ENCODE peak calls at places on chromosomes 2 and 18, in eight cellular contexts. V is mammary epithelial cell, F is mucosa of descending colon, K is cardiac muscle cell, P is Caco-2, Z is BE2C, I is tibial nerve, A is tibial artery. O is an unnamed sample. For H3K4me1 and H3K36me3, the result is how much of the 10 kb centered on the place peaks cover.

GRCh38 chr18:5298156-5298852 is 2.8 kb upstream of the ZBTB14 start:
- DNase-seq in V (no peak), F (no peak), K (no peak), P (no peak), Z (no peak), I (peak), A (no peak), O (no peak)

GRCh38 chr2:191577611-191578010 is 100.3 kb upstream of the NABP1 start:
- DNase-seq in V (no peak), F (no peak), K (no peak), P (no peak), Z (no peak), I (no peak), A (no peak), O (no peak)

GRCh38 chr2:226898925-226899324 is 63.1 kb downstream of the RHBDD1 start:
- DNase-seq in V (no peak), F (no peak), K (no peak), P (no peak), Z (no peak), I (no peak), A (no peak), O (no peak)

GRCh38 chr2:33426666-33427231 is 49.7 kb upstream of the RASGRP3 start:
- DNase-seq in V (peak), F (no peak), K (peak), P (no peak), Z (peak), I (no peak), A (no peak), O (no peak)

GRCh38 chr2:176140520-176141317 is 10.6 kb upstream of the HOXD4 start:
- DNase-seq in V (peak), F (no peak), K (peak), P (peak), Z (peak), I (peak), A (peak), O (no peak)

GRCh38 chr18:65876310-65876709 is 125.5 kb downstream of the CDH7 start:
- DNase-seq in V (no peak), F (no peak), K (no peak), P (no peak), Z (no peak), I (no peak), A (no peak), O (no peak)

GRCh38 chr2:127768775-127769479 is 42.0 kb downstream of the WDR33 start:
- DNase-seq in V (peak), F (no peak), K (no peak), P (no peak), Z (no peak), I (no peak), A (no peak), O (no peak)

GRCh38 chr2:88738271-88738670 is 46.8 kb downstream of the RPIA start:
- DNase-seq in V (no peak), F (no peak), K (peak), P (no peak), Z (no peak), I (no peak), A (no peak), O (no peak)

GRCh38 chr2:39996653-39997080 is 217.6 kb upstream of the THUMPD2 start:
- DNase-seq in V (peak), F (no peak), K (peak), P (no peak), Z (no peak), I (no peak), A (no peak), O (no peak)

GRCh38 chr2:160334028-160334729 is 134.1 kb upstream of the ITGB6 start:
- DNase-seq in V (no peak), F (no peak), K (peak), P (no peak), Z (no peak), I (no peak), A (no peak), O (no peak)

GRCh38 chr18:69233465-69234054 is 167.1 kb upstream of the DOK6 start:
- DNase-seq in V (no peak), F (no peak), K (peak), P (no peak), Z (no peak), I (no peak), A (no peak), O (no peak)

GRCh38 chr2:111701266-111701665 is 182.7 kb downstream of the ANAPC1 start:
- DNase-seq in V (peak), F (no peak), K (no peak), P (peak), Z (no peak), I (no peak), A (no peak), O (no peak)

GRCh38 chr2:8983571-8983970 is 19.9 kb downstream of the MBOAT2 start:
- DNase-seq in V (no peak), F (no peak), K (no peak), P (no peak), Z (no peak), I (no peak), A (no peak), O (no peak)

GRCh38 chr2:98468621-98469236 is 24.1 kb downstream of the INPP4A start:
- DNase-seq in V (no peak), F (no peak), K (peak), P (no peak), Z (no peak), I (no peak), A (no peak), O (no peak)

GRCh38 chr2:203022751-203023150 is 8.1 kb downstream of the NBEAL1 start:
- DNase-seq in V (no peak), F (no peak), K (peak), P (no peak), Z (no peak), I (no peak), A (no peak), O (no peak)

GRCh38 chr2:119468154-119468955 is 36.7 kb downstream of the TMEM37 start:
- DNase-seq in V (no peak), F (no peak), K (no peak), P (no peak), Z (no peak), I (no peak), A (no peak), O (no peak)

GRCh38 chr2:203225423-203226039 is 13.3 kb upstream of the CYP20A1 start:
- DNase-seq in V (peak), F (no peak), K (peak), P (peak), Z (peak), I (no peak), A (no peak), O (no peak)

GRCh38 chr2:102434655-102435381 is 11.9 kb downstream of the IL18RAP start:
- DNase-seq in V (peak), F (no peak), K (no peak), P (no peak), Z (no peak), I (no peak), A (no peak), O (no peak)

GRCh38 chr2:174774828-174775227 is 10.6 kb upstream of the CHRNA1 start:
- DNase-seq in V (no peak), F (no peak), K (no peak), P (no peak), Z (no peak), I (no peak), A (no peak), O (no peak)

GRCh38 chr2:164697688-164698290 is 76.5 kb upstream of the GRB14 start:
- DNase-seq in V (no peak), F (no peak), K (peak), P (no peak), Z (no peak), I (no peak), A (no peak), O (no peak)

GRCh38 chr2:157893611-157894010 is 17.5 kb upstream of the ACVR1 start:
- DNase-seq in V (no peak), F (no peak), K (no peak), P (no peak), Z (no peak), I (no peak), A (no peak), O (no peak)

GRCh38 chr2:157894694-157895450 is 18.7 kb upstream of the ACVR1 start:
- DNase-seq in V (peak), F (no peak), K (peak), P (no peak), Z (no peak), I (peak), A (no peak), O (no peak)

GRCh38 chr2:157891630-157892016 is 15.5 kb upstream of the ACVR1 start:
- DNase-seq in V (no peak), F (no peak), K (no peak), P (no peak), Z (no peak), I (no peak), A (no peak), O (no peak)

GRCh38 chr2:157887946-157888345 is 11.8 kb upstream of the ACVR1 start:
- DNase-seq in V (no peak), F (no peak), K (peak), P (no peak), Z (no peak), I (no peak), A (no peak), O (no peak)

DNA sequence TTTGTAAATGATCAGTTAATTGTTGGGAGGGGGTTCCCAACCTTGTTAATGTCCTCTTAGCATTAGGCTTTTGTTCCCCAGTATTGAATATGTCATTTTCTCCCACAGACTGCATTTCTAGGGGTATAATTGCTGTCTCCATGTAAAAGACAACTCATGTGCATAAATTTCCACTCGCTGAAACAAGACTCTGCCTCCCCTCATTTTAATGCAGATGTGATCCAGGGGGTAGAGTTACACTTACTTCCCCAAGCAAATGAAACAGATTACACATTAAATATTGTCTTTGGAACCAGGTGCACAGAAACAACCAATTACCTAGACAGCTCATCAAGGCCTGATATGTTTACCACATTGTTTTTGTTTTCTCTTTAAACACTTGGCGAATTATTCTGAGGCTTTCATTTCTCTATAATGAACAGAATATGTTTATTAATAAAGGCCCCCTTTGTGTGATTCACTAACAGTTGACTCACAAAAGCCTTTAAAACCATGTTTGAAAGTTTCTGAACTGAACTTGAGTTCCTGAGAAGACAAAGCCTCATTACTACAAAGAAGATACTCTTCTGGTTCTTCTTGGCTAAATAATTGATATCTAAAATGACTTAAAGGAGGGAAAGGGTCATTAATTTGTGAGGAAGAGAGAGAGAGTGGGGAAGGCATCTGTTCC is 15.0 kb upstream of the ACVR1 start:
- DNase-seq in V (no peak), F (no peak), K (no peak), P (no peak), Z (no peak), I (no peak), A (no peak), O (no peak)
- H3K4me1 ChIP-seq in V (under half), F (under half), K (under half), P (under half), Z (under half), I (under half), A (under half), O (under half)

GRCh38 chr2:24881158-24881557 is 38.9 kb downstream of the ADCY3 start:
- DNase-seq in V (no peak), F (no peak), K (no peak), P (no peak), Z (no peak), I (no peak), A (no peak), O (no peak)

GRCh38 chr2:24883946-24884345 is 36.1 kb downstream of the ADCY3 start:
- DNase-seq in V (no peak), F (no peak), K (peak), P (no peak), Z (no peak), I (peak), A (no peak), O (no peak)

GRCh38 chr2:24878341-24878740 is 41.7 kb downstream of the ADCY3 start:
- DNase-seq in V (no peak), F (no peak), K (no peak), P (no peak), Z (no peak), I (no peak), A (no peak), O (no peak)

GRCh38 chr2:24885221-24886113 is 34.6 kb downstream of the ADCY3 start:
- DNase-seq in V (no peak), F (no peak), K (peak), P (no peak), Z (no peak), I (no peak), A (no peak), O (no peak)

DNA sequence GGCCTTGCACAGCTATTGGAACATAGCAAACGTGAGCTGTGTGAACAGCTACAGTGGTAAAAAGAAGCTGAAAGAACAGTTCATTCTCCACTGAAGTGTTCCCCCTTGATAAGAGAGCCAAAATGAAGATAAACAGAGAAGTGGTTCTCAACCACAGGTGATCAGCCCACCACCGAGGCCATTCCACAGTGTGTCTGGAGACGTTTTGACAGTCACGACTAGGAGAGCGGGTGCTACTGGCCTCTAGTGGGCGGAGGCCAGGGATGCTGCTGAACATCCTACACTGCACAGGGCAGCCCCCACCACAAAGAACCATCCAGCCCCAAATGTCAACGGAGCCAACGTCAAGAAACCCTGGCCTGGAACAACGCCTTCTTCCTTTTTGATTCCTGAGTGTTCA is 38.4 kb downstream of the ADCY3 start:
- DNase-seq in V (no peak), F (no peak), K (no peak), P (no peak), Z (no peak), I (no peak), A (no peak), O (no peak)
- TF ChIP-seq CTCF in V (no peak), F (no peak), K (no peak), P (no peak), Z (peak), I (no peak), A (no peak), O (no peak)

DNA sequence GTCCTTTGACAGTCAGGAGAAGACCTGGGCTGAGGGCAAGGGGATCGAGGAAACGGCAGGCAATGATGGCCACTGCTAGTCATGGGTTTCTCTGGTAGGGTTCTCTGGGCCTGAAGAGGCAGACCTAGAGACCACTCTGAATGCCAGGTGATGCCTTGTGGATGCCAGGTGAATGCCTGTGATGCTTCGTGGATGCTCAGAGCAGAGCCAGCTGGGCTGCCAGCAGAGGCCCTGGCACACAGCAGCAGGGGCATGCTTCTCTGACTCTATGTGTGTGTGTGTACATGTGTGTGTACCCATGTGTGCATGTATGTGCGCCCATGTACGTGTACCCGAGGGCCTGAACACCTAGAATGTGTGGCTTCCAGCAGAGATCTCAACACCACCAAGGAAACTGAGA is 172.0 kb downstream of the TNS1 start:
- DNase-seq in V (no peak), F (no peak), K (no peak), P (no peak), Z (no peak), I (no peak), A (no peak), O (no peak)
- H3K36me3 ChIP-seq in V (under half), F (under half), K (under half), P (under half), Z (under half), I (under half), A (half or more), O (half or more)

DNA sequence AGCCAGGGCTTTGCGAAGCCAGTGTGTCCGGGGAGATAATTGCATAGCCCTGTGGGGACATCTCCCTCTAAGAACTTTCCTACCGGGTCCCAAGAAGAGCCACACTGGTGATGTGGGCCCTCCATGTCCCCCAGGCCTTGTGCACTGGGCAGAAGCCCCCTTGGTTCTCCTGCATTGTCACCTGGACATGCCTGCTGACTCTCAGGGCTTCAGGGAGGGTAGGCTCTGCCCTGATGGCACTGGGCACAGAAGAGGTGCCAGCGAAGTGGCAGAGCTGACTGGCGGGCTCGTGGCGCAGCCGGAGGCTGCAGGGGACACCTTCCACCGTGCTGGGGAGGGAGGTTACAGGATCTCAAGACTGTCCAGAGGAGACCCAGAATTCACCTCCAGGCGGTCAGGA is 28.3 kb downstream of the GLI2 start:
- DNase-seq in V (no peak), F (no peak), K (no peak), P (peak), Z (no peak), I (no peak), A (peak), O (no peak)
- H3K4me1 ChIP-seq in V (under half), F (under half), K (under half), P (under half), Z (under half), I (half or more), A (under half), O (under half)

GRCh38 chr2:193240752-193241151 is 1046.0 kb upstream of the TMEFF2 start:
- DNase-seq in V (no peak), F (no peak), K (no peak), P (no peak), Z (no peak), I (no peak), A (no peak), O (no peak)
- TF ChIP-seq CTCF in V (peak), F (no peak), K (peak), P (no peak), Z (peak), I (no peak), A (no peak), O (no peak)

DNA sequence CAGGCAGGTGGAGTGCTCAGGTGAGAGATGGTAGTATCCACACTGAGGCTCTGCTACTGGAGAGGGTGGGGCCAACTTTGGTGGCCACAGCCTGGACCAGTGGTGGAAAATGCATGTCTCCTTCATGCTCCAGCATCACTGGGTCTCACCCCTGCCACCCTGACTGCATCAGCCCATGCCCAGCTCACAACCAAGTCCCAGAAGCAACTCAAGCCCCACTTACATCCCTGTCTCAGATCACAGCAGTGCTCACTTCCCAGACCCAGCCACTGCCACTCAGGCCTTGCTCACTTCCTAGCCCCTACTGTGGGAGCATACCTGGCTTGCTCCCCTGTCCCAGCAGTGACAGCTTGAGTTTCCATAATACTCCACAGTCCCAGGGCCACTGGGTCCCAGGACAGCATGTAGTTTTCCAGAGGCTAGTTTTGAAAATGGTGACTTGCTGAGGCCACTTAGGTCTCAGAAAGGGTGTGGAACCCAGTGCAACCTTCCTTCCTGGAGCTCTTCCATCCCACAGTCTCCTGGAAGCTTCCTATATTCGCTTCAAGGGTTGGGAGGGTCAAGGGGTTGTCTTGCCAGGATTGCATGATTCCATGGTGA is 58.8 kb downstream of the GPC1 start:
- DNase-seq in V (no peak), F (no peak), K (no peak), P (no peak), Z (no peak), I (no peak), A (no peak), O (no peak)
- H3K36me3 ChIP-seq in V (under half), F (under half), K (under half), P (under half), Z (under half), I (under half), A (under half), O (under half)

DNA sequence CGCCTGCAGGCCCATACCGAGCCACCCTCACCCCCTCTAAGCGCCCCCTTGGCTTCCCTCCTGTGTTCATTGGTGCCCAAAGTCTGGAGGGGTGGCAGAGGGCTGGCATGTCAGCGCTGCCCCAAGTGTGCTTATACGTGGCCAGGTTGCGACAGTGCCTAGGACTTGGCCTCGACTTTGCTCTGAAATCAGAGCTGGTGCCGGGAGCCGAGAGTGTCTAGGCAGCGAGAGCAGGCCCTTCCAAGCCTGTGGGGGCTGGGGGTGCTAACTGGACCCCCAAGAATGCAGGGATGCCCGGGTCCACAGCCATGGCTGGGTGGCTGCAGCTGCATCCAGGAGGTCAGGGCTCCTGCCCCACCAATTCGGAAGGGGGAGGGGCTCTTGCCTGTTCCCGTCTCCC is 95.6 kb upstream of the MGAT5 start:
- DNase-seq in V (no peak), F (no peak), K (no peak), P (no peak), Z (no peak), I (no peak), A (no peak), O (no peak)
- H3K4me1 ChIP-seq in V (under half), F (under half), K (half or more), P (under half), Z (under half), I (under half), A (under half), O (under half)